ENCODE peak calls at places on chromosomes 12 and 14, in eight cellular contexts. E is uterus, Y is AG04449, J is sigmoid colon, V is lung, I is fibroblast of mammary gland, Z is choroid plexus epithelial cell, B is NB4. Q is an unnamed sample.

GRCh38 chr14:54600685-54601084 is 33.8 kb downstream of the SAMD4A start:
- DNase-seq in E (no peak), Y (peak; percentile 80), J (no peak), V (no peak), I (peak; percentile 43), Z (peak; percentile 50), B (no peak), Q (no peak)

GRCh38 chr12:122749569-122750332 is 2.9 kb upstream of the DENR start:
- DNase-seq in E (no peak), Y (no peak), J (no peak), V (no peak), I (peak; percentile 9), Z (no peak), B (no peak), Q (no peak)

GRCh38 chr14:66403183-66403582 is 83.0 kb upstream of the CCDC196 start:
- DNase-seq in E (no peak), Y (peak; percentile 14), J (no peak), V (no peak), I (peak; percentile 55), Z (peak; percentile 62), B (peak; percentile 61), Q (no peak)

GRCh38 chr14:100535287-100536131 is 51.7 kb downstream of the BEGAIN start:
- DNase-seq in E (peak; percentile 13), Y (no peak), J (peak; percentile 46), V (no peak), I (no peak), Z (no peak), B (no peak), Q (peak; percentile 69)

GRCh38 chr14:96792581-96792980 is 4.6 kb upstream of the VRK1 start:
- DNase-seq in E (no peak), Y (no peak), J (no peak), V (no peak), I (no peak), Z (no peak), B (no peak), Q (no peak)

GRCh38 chr12:22101749-22102243 is 55.8 kb downstream of the CMAS start:
- DNase-seq in E (no peak), Y (peak; percentile 36), J (no peak), V (peak; percentile 47), I (peak; percentile 94), Z (peak; percentile 71), B (peak; percentile 51), Q (peak; percentile 86)

GRCh38 chr12:76537923-76538322 is 21.6 kb downstream of the OSBPL8 start:
- DNase-seq in E (no peak), Y (no peak), J (no peak), V (no peak), I (no peak), Z (no peak), B (no peak), Q (no peak)

GRCh38 chr12:120199595-120200306 is 1.2 kb downstream of the RPLP0 start:
- DNase-seq in E (peak; percentile 56), Y (no peak), J (peak; percentile 85), V (no peak), I (peak; percentile 97), Z (peak; percentile 96), B (peak; percentile 64), Q (no peak)

GRCh38 chr12:110068654-110069053 is 20.3 kb upstream of the C12orf76 start:
- DNase-seq in E (no peak), Y (no peak), J (no peak), V (no peak), I (no peak), Z (no peak), B (no peak), Q (no peak)

GRCh38 chr14:32008602-32009193 is 68.4 kb upstream of the ARHGAP5 start:
- DNase-seq in E (no peak), Y (no peak), J (no peak), V (no peak), I (no peak), Z (no peak), B (no peak), Q (no peak)

GRCh38 chr14:75697371-75697770 is 36.3 kb downstream of the TTLL5 start:
- DNase-seq in E (no peak), Y (no peak), J (no peak), V (no peak), I (no peak), Z (no peak), B (no peak), Q (no peak)

GRCh38 chr12:131473261-131473660 is 237.6 kb upstream of the SFSWAP start:
- DNase-seq in E (no peak), Y (no peak), J (no peak), V (no peak), I (no peak), Z (no peak), B (no peak), Q (no peak)

GRCh38 chr12:659090-659683 is 4.1 kb downstream of the NINJ2 start:
- DNase-seq in E (no peak), Y (no peak), J (no peak), V (no peak), I (no peak), Z (no peak), B (no peak), Q (no peak)

GRCh38 chr12:132003846-132004245 is 54.1 kb downstream of the EP400 start:
- DNase-seq in E (no peak), Y (peak; percentile 61), J (no peak), V (no peak), I (peak; percentile 32), Z (peak; percentile 79), B (no peak), Q (no peak)

GRCh38 chr12:113862570-113863454 is 103.3 kb downstream of the RBM19 start:
- DNase-seq in E (no peak), Y (peak; percentile 45), J (no peak), V (no peak), I (peak; percentile 67), Z (peak; percentile 85), B (peak; percentile 99), Q (no peak)

GRCh38 chr12:113866496-113866895 is 99.6 kb downstream of the RBM19 start:
- DNase-seq in E (no peak), Y (no peak), J (no peak), V (no peak), I (no peak), Z (no peak), B (no peak), Q (no peak)

GRCh38 chr12:113860950-113861349 is 105.2 kb downstream of the RBM19 start:
- DNase-seq in E (no peak), Y (peak; percentile 82), J (no peak), V (no peak), I (peak; percentile 92), Z (peak; percentile 97), B (peak; percentile 96), Q (no peak)

GRCh38 chr12:113861708-113862312 is 104.3 kb downstream of the RBM19 start:
- DNase-seq in E (no peak), Y (no peak), J (no peak), V (no peak), I (no peak), Z (no peak), B (peak; percentile 53), Q (no peak)

DNA sequence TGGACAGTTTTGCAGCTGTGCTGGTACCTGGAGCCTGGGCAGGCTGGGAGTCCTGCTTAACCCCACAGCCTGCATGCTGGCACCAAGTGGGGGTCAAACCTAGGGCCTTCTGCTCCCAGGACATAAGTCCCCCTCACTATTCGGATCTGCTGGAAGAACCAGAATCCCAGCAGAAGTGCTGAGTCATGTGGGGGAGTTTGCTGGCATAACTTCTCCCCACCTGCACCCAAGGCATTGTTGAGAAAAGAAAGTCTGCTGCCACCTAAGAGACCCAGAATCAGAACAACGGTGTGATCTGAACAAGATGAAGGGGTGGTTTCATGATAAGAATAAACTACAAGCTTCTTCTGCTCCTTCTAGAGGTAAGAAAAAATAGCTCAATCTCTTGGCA is 102.7 kb downstream of the RBM19 start:
- DNase-seq in E (no peak), Y (no peak), J (no peak), V (no peak), I (peak; percentile 26), Z (no peak), B (no peak), Q (no peak)
- H3K4me3 ChIP-seq in E (no peak overlapping the region), Y (no peak overlapping the region), J (no peak overlapping the region), V (no peak overlapping the region), I (no peak overlapping the region), Z (no peak overlapping the region), B (peak overlapping the region; percentile 33), Q (no peak overlapping the region)

GRCh38 chr12:59088673-59089072 is 168.4 kb upstream of the LRIG3 start:
- DNase-seq in E (peak; percentile 17), Y (no peak), J (no peak), V (no peak), I (peak; percentile 88), Z (no peak), B (no peak), Q (no peak)

GRCh38 chr12:59086124-59086523 is 165.8 kb upstream of the LRIG3 start:
- DNase-seq in E (no peak), Y (no peak), J (no peak), V (no peak), I (no peak), Z (no peak), B (no peak), Q (no peak)

GRCh38 chr12:59087691-59088090 is 167.4 kb upstream of the LRIG3 start:
- DNase-seq in E (no peak), Y (no peak), J (no peak), V (no peak), I (no peak), Z (no peak), B (no peak), Q (no peak)

GRCh38 chr12:59085680-59086079 is 165.4 kb upstream of the LRIG3 start:
- DNase-seq in E (no peak), Y (no peak), J (no peak), V (no peak), I (peak; percentile 51), Z (no peak), B (no peak), Q (no peak)

DNA sequence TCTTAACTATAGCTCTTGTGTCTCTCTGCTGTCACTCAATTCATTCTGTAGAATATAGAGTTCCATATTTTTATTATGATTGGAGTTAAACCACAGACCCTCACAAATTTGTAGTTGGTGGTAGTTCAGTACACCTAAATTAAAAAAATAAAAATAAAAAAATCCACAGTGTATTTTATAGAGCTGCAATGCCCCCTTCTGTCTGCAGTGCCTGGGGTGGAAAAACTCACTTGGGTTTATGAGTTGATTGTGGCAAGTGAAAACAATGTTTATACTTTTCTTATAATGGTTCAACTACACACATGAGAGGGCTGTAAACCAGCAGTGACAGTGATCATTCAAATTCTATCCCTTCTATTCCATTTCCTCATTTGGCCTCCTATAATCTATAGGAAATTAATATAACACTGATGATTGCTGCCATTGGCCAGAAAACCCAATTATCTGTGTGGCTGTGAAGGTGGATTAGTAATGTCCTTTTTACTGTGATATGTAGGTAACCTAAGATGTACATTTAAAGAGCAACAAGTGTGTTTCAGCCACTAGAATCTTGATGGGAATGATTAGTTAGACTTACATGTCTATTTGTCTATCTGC is 166.9 kb upstream of the LRIG3 start:
- DNase-seq in E (no peak), Y (no peak), J (no peak), V (no peak), I (peak; percentile 30), Z (peak; percentile 54), B (no peak), Q (no peak)
- H3K4me3 ChIP-seq in E (no peak overlapping the region), Y (no peak overlapping the region), J (no peak overlapping the region), V (no peak overlapping the region), I (no peak overlapping the region), Z (no peak overlapping the region), B (no peak overlapping the region), Q (no peak overlapping the region)

GRCh38 chr12:127150479-127150878 is 1116.5 kb upstream of the TMEM132C start:
- DNase-seq in E (no peak), Y (no peak), J (no peak), V (no peak), I (peak; percentile 59), Z (no peak), B (no peak), Q (no peak)
- H3K4me3 ChIP-seq in E (no peak overlapping the region), Y (no peak overlapping the region), J (no peak overlapping the region), V (no peak overlapping the region), I (no peak overlapping the region), Z (no peak overlapping the region), B (no peak overlapping the region), Q (no peak overlapping the region)

GRCh38 chr14:68788275-68789001 is 4.4 kb downstream of the ZFP36L1 start:
- DNase-seq in E (no peak), Y (no peak), J (no peak), V (no peak), I (no peak), Z (no peak), B (no peak), Q (no peak)
- H3K4me3 ChIP-seq in E (peak overlapping the region; percentile 78), Y (peak overlapping the region; percentile 99), J (peak overlapping the region; percentile 88), V (peak overlapping the region; percentile 94), I (peak overlapping the region; percentile 87), Z (peak overlapping the region; percentile 98), B (no peak overlapping the region), Q (peak overlapping the region; percentile 97)